ENCODE peak calls at places on chromosome 18, in six cellular contexts. C, G, T, U, X and V are unnamed samples.

GRCh38 chr18:77067315-77068061 is 65.1 kb downstream of the MBP start:
- DNase-seq in U (peak), G (peak), T (peak), C (peak), X (peak), V (peak)

GRCh38 chr18:75072672-75073371 is 136.1 kb downstream of the PTGR3 start:
- DNase-seq in X (no peak), G (no peak), U (no peak), C (no peak), T (no peak), V (no peak)

GRCh38 chr18:48829443-48830149 is 121.2 kb downstream of the SMAD7 start:
- DNase-seq in X (no peak), G (no peak), U (peak), C (no peak), T (peak), V (no peak)

GRCh38 chr18:45626330-45627203 is 11.3 kb downstream of the SLC14A2 start:
- DNase-seq in T (peak), C (no peak), G (peak), X (no peak), U (no peak), V (no peak)

GRCh38 chr18:59769105-59769865 is 72.1 kb upstream of the CCBE1 start:
- DNase-seq in G (peak), T (no peak), X (no peak), U (no peak), C (no peak), V (no peak)

GRCh38 chr18:73638709-73639108 is 508.9 kb downstream of the FBXO15 start:
- DNase-seq in G (peak), U (no peak), T (no peak), C (no peak), X (no peak), V (no peak)

GRCh38 chr18:76274470-76275289 is 220.4 kb downstream of the ZNF516 start:
- DNase-seq in C (no peak), G (peak), U (no peak), T (peak), X (no peak), V (no peak)

GRCh38 chr18:63741769-63742168 is 33.4 kb upstream of the SERPINB7 start:
- DNase-seq in U (no peak), T (no peak), X (no peak), C (no peak), G (peak), V (no peak)

GRCh38 chr18:56166914-56167313 is 471.5 kb downstream of the TXNL1 start:
- DNase-seq in C (no peak), U (no peak), T (no peak), G (no peak), X (no peak), V (no peak)